ENCODE peak calls at places on chromosomes 3 and 15, in four cellular contexts. X is WTC11, Z is GM12878, R is HepG2. K is an unnamed sample.

GRCh38 chr3:133733226-133733625 is 13.0 kb upstream of the TF start:
- DNase-seq in X (no peak), Z (no peak), R (peak; percentile 86), K (no peak)

GRCh38 chr15:66646308-66646707 is 55.7 kb upstream of the SMAD6 start:
- DNase-seq in X (no peak), Z (no peak), R (no peak), K (no peak)

GRCh38 chr3:87898971-87899370 is 159.8 kb downstream of the CGGBP1 start:
- DNase-seq in X (no peak), Z (no peak), R (no peak), K (no peak)

GRCh38 chr3:28768439-28768838 is 419.8 kb upstream of the AZI2 start:
- DNase-seq in X (no peak), Z (no peak), R (no peak), K (no peak)

GRCh38 chr3:50585919-50586762 is 16.8 kb downstream of the HEMK1 start:
- DNase-seq in X (no peak), Z (no peak), R (no peak), K (no peak)

GRCh38 chr3:39126532-39127071 is 19.1 kb downstream of the TTC21A start:
- DNase-seq in X (peak; percentile 60), Z (no peak), R (peak; percentile 56), K (peak; percentile 64)

GRCh38 chr3:4688411-4688810 is 195.3 kb downstream of the ITPR1 start:
- DNase-seq in X (no peak), Z (no peak), R (no peak), K (no peak)

GRCh38 chr15:32704343-32705076 is 13.3 kb upstream of the GREM1 start:
- DNase-seq in X (no peak), Z (no peak), R (no peak), K (no peak)

GRCh38 chr3:149042766-149043386 is 43.5 kb downstream of the HLTF start:
- DNase-seq in X (no peak), Z (peak; percentile 25), R (no peak), K (no peak)

GRCh38 chr3:28186748-28187147 is 54.7 kb upstream of the CMC1 start:
- DNase-seq in X (no peak), Z (no peak), R (no peak), K (no peak)

GRCh38 chr3:152352559-152352958 is 83.8 kb downstream of the MBNL1 start:
- DNase-seq in X (no peak), Z (no peak), R (no peak), K (no peak)

GRCh38 chr15:56759450-56759845 is 26.1 kb upstream of the ZNF280D start:
- DNase-seq in X (no peak), Z (no peak), R (no peak), K (no peak)

GRCh38 chr15:22868495-22868894 is 30.0 kb downstream of the NIPA2 start:
- DNase-seq in X (no peak), Z (no peak), R (no peak), K (no peak)

GRCh38 chr3:31253782-31254181 is 278.9 kb upstream of the STT3B start:
- DNase-seq in X (no peak), Z (no peak), R (no peak), K (no peak)

GRCh38 chr3:99901200-99901926 is 83.7 kb downstream of the CMSS1 start:
- DNase-seq in X (no peak), Z (peak; percentile 23), R (peak; percentile 94), K (no peak)

GRCh38 chr3:59690886-59691285 is 641.1 kb upstream of the CFAP20DC start:
- DNase-seq in X (no peak), Z (no peak), R (no peak), K (no peak)

GRCh38 chr3:128323206-128324081 is 143.2 kb downstream of the DNAJB8 start:
- DNase-seq in X (no peak), Z (no peak), R (no peak), K (no peak)

GRCh38 chr3:45870099-45870498 is 16.2 kb upstream of the CCR9 start:
- DNase-seq in X (no peak), Z (no peak), R (no peak), K (no peak)

GRCh38 chr15:95989392-95989791 is 341.1 kb upstream of the NR2F2 start:
- DNase-seq in X (no peak), Z (no peak), R (no peak), K (no peak)

GRCh38 chr15:36970522-36970921 is 129.8 kb downstream of the MEIS2 start:
- DNase-seq in X (no peak), Z (no peak), R (no peak), K (no peak)

GRCh38 chr3:15074500-15074899 is 9.4 kb upstream of the MRPS25 start:
- DNase-seq in X (no peak), Z (no peak), R (no peak), K (no peak)

GRCh38 chr3:119588112-119588511 is 8.8 kb downstream of the ADPRH start:
- DNase-seq in X (no peak), Z (no peak), R (no peak), K (no peak)

GRCh38 chr3:103388214-103388613 is 953.4 kb downstream of the ZPLD1 start:
- DNase-seq in X (no peak), Z (no peak), R (no peak), K (no peak)

GRCh38 chr3:24196526-24196925 is 251.4 kb downstream of the NR1D2 start:
- DNase-seq in X (no peak), Z (no peak), R (no peak), K (no peak)

GRCh38 chr3:15633159-15633558 is 31.6 kb downstream of the BTD start:
- DNase-seq in X (no peak), Z (no peak), R (no peak), K (no peak)

GRCh38 chr3:178203152-178203551 is 333.1 kb upstream of the KCNMB2 start:
- DNase-seq in X (no peak), Z (no peak), R (no peak), K (no peak)

GRCh38 chr3:158847466-158847849 is 45.6 kb downstream of the MFSD1 start:
- DNase-seq in X (no peak), Z (no peak), R (no peak), K (no peak)

GRCh38 chr3:58672880-58673279 is 6.3 kb upstream of the FAM3D start:
- DNase-seq in X (no peak), Z (no peak), R (no peak), K (no peak)

GRCh38 chr3:188296761-188297689 is 143.1 kb downstream of the LPP start:
- DNase-seq in X (no peak), Z (no peak), R (peak; percentile 93), K (no peak)

GRCh38 chr3:182710557-182711157 is 82.6 kb upstream of the ATP11B start:
- DNase-seq in X (no peak), Z (no peak), R (peak; percentile 16), K (peak; percentile 54)

GRCh38 chr3:196073188-196073838 is 8.6 kb downstream of the TFRC start:
- DNase-seq in X (peak; percentile 69), Z (peak; percentile 50), R (peak; percentile 40), K (peak; percentile 57)

GRCh38 chr15:43517354-43518072 is at the start of gene MAP1A:
- DNase-seq in X (peak; percentile 32), Z (no peak), R (no peak), K (peak; percentile 90)

GRCh38 chr3:42692667-42693529 is 7.6 kb downstream of the KLHL40 start:
- DNase-seq in X (no peak), Z (no peak), R (no peak), K (no peak)

GRCh38 chr3:188061133-188061532 is 92.8 kb upstream of the LPP start:
- DNase-seq in X (no peak), Z (no peak), R (peak; percentile 58), K (no peak)

GRCh38 chr3:138065939-138066338 is 49.5 kb downstream of the DZIP1L start:
- DNase-seq in X (no peak), Z (no peak), R (no peak), K (no peak)

GRCh38 chr15:64877435-64877834 is 34.3 kb upstream of the ANKDD1A start:
- DNase-seq in X (no peak), Z (no peak), R (no peak), K (no peak)

GRCh38 chr3:16084887-16085286 is 89.6 kb upstream of the GALNT15 start:
- DNase-seq in X (no peak), Z (no peak), R (no peak), K (no peak)

DNA sequence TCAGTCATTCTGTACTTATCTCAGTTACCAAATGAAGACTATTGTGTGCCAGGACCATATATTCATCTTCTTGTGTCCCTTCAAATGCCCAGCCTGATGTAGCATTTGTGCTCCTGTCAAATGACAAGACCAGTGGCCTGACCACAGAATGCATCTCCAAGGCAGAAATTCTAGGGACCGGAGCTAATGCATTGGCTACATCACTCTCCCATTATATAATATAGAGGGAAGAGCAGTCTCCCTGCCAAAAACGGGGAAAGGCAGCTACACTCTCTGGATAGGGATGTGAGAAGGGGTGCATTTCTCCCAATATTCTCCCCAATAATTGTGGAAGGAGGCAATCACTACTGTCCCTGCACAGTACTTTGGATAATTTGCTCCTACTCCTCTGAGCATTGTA is 312.0 kb downstream of the EPHB1 start:
- DNase-seq in X (no peak), Z (no peak), R (no peak), K (no peak)
- TF ChIP-seq CBFB in X (no peak), Z (no peak), R (no peak), K (no peak)

GRCh38 chr15:89455535-89455934 is 40.8 kb downstream of the RHCG start:
- DNase-seq in X (no peak), Z (no peak), R (no peak), K (no peak)
- TF ChIP-seq CBFB in X (no peak), Z (no peak), R (no peak), K (no peak)

GRCh38 chr15:40934457-40934856 is 5.3 kb downstream of the DLL4 start:
- DNase-seq in X (no peak), Z (no peak), R (no peak), K (no peak)

GRCh38 chr15:40938530-40938870 is 9.4 kb downstream of the DLL4 start:
- DNase-seq in X (no peak), Z (no peak), R (no peak), K (no peak)

GRCh38 chr15:40936234-40936708 is 7.1 kb downstream of the DLL4 start:
- DNase-seq in X (no peak), Z (no peak), R (no peak), K (no peak)

GRCh38 chr15:40937762-40938529 is 8.8 kb downstream of the DLL4 start:
- DNase-seq in X (no peak), Z (no peak), R (no peak), K (no peak)

DNA sequence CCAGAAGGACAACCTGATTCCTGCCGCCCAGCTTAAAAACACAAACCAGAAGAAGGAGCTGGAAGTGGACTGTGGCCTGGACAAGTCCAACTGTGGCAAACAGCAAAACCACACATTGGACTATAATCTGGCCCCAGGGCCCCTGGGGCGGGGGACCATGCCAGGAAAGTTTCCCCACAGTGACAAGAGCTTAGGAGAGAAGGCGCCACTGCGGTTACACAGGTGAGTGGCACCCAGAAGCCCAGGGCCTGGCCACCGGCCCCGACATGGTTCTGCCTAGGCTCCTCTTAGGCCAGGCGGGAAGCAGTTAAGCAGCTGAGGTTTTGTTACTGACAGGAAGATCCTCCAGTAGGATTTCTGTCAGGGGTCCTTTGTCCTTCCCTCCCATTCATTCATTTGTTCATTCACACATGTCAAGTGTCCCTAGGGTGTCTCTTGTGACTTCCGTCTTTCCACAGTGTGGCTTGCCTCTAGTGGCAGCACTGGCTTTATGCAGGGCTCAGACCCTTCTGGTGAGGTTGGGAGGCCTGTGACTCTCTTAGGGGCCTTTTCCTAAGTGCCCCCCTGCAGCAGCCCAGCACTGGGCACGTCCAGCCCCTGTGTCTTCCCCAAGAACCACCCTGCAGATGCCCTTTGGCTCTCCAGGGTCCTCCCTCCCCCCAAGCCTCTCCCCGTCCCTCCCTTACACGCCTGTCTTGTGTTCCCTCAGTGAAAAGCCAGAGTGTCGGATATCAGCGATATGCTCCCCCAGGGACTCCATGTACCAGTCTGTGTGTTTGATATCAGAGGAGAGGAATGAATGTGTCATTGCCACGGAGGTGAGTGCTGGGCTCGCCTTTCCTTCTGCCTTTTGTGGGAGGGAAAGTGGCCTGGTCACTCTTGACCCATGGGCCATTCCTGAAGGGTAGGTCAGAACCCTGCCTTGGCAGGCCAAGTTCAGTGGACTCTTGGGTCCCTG is 7.8 kb downstream of the DLL4 start:
- DNase-seq in X (no peak), Z (no peak), R (peak; percentile 50), K (no peak)
- TF ChIP-seq CBFB in X (no peak), Z (no peak), R (no peak), K (no peak)

GRCh38 chr15:77508541-77509505 is 88.1 kb downstream of the HMG20A start:
- DNase-seq in X (no peak), Z (no peak), R (no peak), K (no peak)
- TF ChIP-seq CBFB in X (no peak), Z (no peak), R (no peak), K (no peak)

K was measured in K562.